ENCODE peak calls at places on chromosome 4, in six cellular contexts. X is activated gamma-delta T cell, C is GM20000, H is neural crest cell, Z is ureter, G is ACHN. V is an unnamed sample.
A peak's percentile ranks its signal among the peaks of the same experiment; 100 is the strongest.

GRCh38 chr4:94455081-94455480 is 3.3 kb downstream of the PDLIM5 start:
- DNase-seq in X (no peak), C (no peak), H (no peak), Z (peak; percentile 64), G (peak; percentile 44), V (no peak)

GRCh38 chr4:79319975-79320374 is 5.9 kb downstream of the NAA11 start:
- DNase-seq in X (no peak), C (no peak), H (no peak), Z (no peak), G (no peak), V (no peak)

GRCh38 chr4:2095236-2096072 is 36.3 kb downstream of the NAT8L start:
- DNase-seq in X (no peak), C (no peak), H (no peak), Z (no peak), G (no peak), V (no peak)

GRCh38 chr4:121711263-121712000 is 14.7 kb upstream of the ANXA5 start:
- DNase-seq in X (no peak), C (peak; percentile 52), H (peak; percentile 60), Z (peak; percentile 74), G (peak; percentile 92), V (peak; percentile 89)

GRCh38 chr4:14070289-14070880 is 442.9 kb upstream of the BOD1L1 start:
- DNase-seq in X (no peak), C (no peak), H (no peak), Z (no peak), G (no peak), V (no peak)

GRCh38 chr4:154416183-154416543 is 75.4 kb downstream of the DCHS2 start:
- DNase-seq in X (no peak), C (no peak), H (peak; percentile 38), Z (no peak), G (no peak), V (peak; percentile 5)

GRCh38 chr4:183353557-183353956 is 31.3 kb upstream of the CLDN24 start:
- DNase-seq in X (no peak), C (no peak), H (no peak), Z (no peak), G (no peak), V (no peak)

GRCh38 chr4:33262809-33263208 is 2542.6 kb downstream of the PCDH7 start:
- DNase-seq in X (no peak), C (no peak), H (no peak), Z (no peak), G (no peak), V (no peak)

GRCh38 chr4:128061566-128062536 is 739 bp downstream of the LARP1B start:
- DNase-seq in X (peak; percentile 54), C (peak; percentile 83), H (peak; percentile 55), Z (peak; percentile 63), G (peak; percentile 54), V (no peak)

GRCh38 chr4:155854597-155855226 is 11.4 kb downstream of the ASIC5 start:
- DNase-seq in X (no peak), C (no peak), H (no peak), Z (no peak), G (no peak), V (no peak)

GRCh38 chr4:16264798-16265197 is 38.5 kb upstream of the TAPT1 start:
- DNase-seq in X (no peak), C (peak; percentile 57), H (no peak), Z (no peak), G (peak; percentile 52), V (no peak)

GRCh38 chr4:5708171-5708828 is at the start of gene EVC2:
- DNase-seq in X (no peak), C (peak; percentile 61), H (peak; percentile 51), Z (peak; percentile 61), G (no peak), V (peak; percentile 94)

GRCh38 chr4:103423261-103423660 is 225.1 kb upstream of the CENPE start:
- DNase-seq in X (no peak), C (no peak), H (no peak), Z (no peak), G (no peak), V (no peak)

GRCh38 chr4:73754934-73755333 is 14.6 kb downstream of the CXCL8 start:
- DNase-seq in X (no peak), C (no peak), H (no peak), Z (no peak), G (no peak), V (no peak)

GRCh38 chr4:168744021-168744420 is 247.2 kb downstream of the PALLD start:
- DNase-seq in X (no peak), C (no peak), H (no peak), Z (no peak), G (no peak), V (no peak)

GRCh38 chr4:37728064-37728463 is 41.9 kb upstream of the RELL1 start:
- DNase-seq in X (no peak), C (no peak), H (no peak), Z (no peak), G (no peak), V (no peak)

GRCh38 chr4:82618321-82618720 is 56.5 kb upstream of the TMEM150C start:
- DNase-seq in X (no peak), C (no peak), H (no peak), Z (no peak), G (no peak), V (no peak)

GRCh38 chr4:170589597-170590191 is 499.9 kb upstream of the AADAT start:
- DNase-seq in X (no peak), C (peak; percentile 26), H (no peak), Z (no peak), G (peak; percentile 46), V (no peak)

GRCh38 chr4:93103042-93103441 is 725.5 kb upstream of the ATOH1 start:
- DNase-seq in X (no peak), C (no peak), H (no peak), Z (no peak), G (no peak), V (no peak)

GRCh38 chr4:110621328-110621812 is 1.5 kb downstream of the PITX2 start:
- DNase-seq in X (no peak), C (no peak), H (no peak), Z (no peak), G (no peak), V (peak; percentile 72)

GRCh38 chr4:69689530-69690111 is 36.6 kb upstream of the UGT2A1 start:
- DNase-seq in X (no peak), C (peak; percentile 16), H (no peak), Z (no peak), G (peak; percentile 26), V (no peak)

GRCh38 chr4:163404570-163404969 is 60.9 kb downstream of the NPY5R start:
- DNase-seq in X (no peak), C (no peak), H (no peak), Z (no peak), G (no peak), V (no peak)

GRCh38 chr4:79163981-79164490 is 161.8 kb downstream of the NAA11 start:
- DNase-seq in X (no peak), C (no peak), H (no peak), Z (no peak), G (no peak), V (no peak)

GRCh38 chr4:180356766-180357165 is 1886.4 kb upstream of the TENM3 start:
- DNase-seq in X (no peak), C (no peak), H (no peak), Z (no peak), G (no peak), V (no peak)

GRCh38 chr4:173343832-173344397 is 9.8 kb upstream of the HMGB2 start:
- DNase-seq in X (no peak), C (no peak), H (no peak), Z (no peak), G (no peak), V (no peak)

GRCh38 chr4:158259955-158260575 is 49.8 kb downstream of the TMEM144 start:
- DNase-seq in X (no peak), C (no peak), H (no peak), Z (no peak), G (peak; percentile 35), V (no peak)

GRCh38 chr4:127586922-127587571 is 45.7 kb upstream of the INTU start:
- DNase-seq in X (no peak), C (peak; percentile 25), H (no peak), Z (no peak), G (peak; percentile 39), V (no peak)

GRCh38 chr4:173464486-173464885 is 65.5 kb downstream of the HAND2 start:
- DNase-seq in X (no peak), C (no peak), H (no peak), Z (no peak), G (no peak), V (no peak)

GRCh38 chr4:139266583-139267257 is 13.3 kb downstream of the MGARP start:
- DNase-seq in X (peak; percentile 14), C (peak; percentile 89), H (peak; percentile 34), Z (peak; percentile 57), G (peak; percentile 72), V (no peak)